ENCODE peak calls at places on chromosomes 1 and 21, in six cellular contexts. D is fibroblast of pulmonary artery, Q is breast epithelium, Y is heart right ventricle, L is A673, N is left colon. A is an unnamed sample.
A peak's percentile ranks its signal among the peaks of the same experiment; 100 is the strongest.

GRCh38 chr21:46055863-46056281 is 42.0 kb upstream of the COL6A2 start:
- DNase-seq in N (no peak), D (peak; percentile 28), Q (no peak), L (no peak), Y (no peak), A (no peak)

GRCh38 chr21:42403611-42404231 is at the start of gene UBASH3A:
- DNase-seq in Q (no peak), N (no peak), D (no peak), L (no peak), Y (no peak), A (no peak)

GRCh38 chr1:173064011-173064410 is 13.3 kb upstream of the TNFSF18 start:
- DNase-seq in Y (no peak), L (no peak), N (no peak), D (no peak), Q (no peak), A (no peak)

GRCh38 chr1:68495968-68496679 is 758 bp downstream of the DEPDC1 start:
- DNase-seq in Y (no peak), D (no peak), Q (no peak), L (peak; percentile 10), N (no peak), A (no peak)

GRCh38 chr1:116075981-116076380 is 35.2 kb upstream of the MAB21L3 start:
- DNase-seq in Y (no peak), D (no peak), N (no peak), L (no peak), Q (no peak), A (no peak)

GRCh38 chr21:28675265-28676041 is 317.2 kb downstream of the LTN1 start:
- DNase-seq in D (peak; percentile 33), N (no peak), Y (no peak), L (no peak), Q (no peak), A (no peak)

GRCh38 chr1:167542109-167543032 is 11.2 kb downstream of the CREG1 start:
- DNase-seq in L (no peak), N (no peak), Q (no peak), D (no peak), Y (no peak), A (no peak)

GRCh38 chr21:44789880-44790279 is 11.7 kb downstream of the UBE2G2 start:
- DNase-seq in L (no peak), D (no peak), Y (no peak), N (no peak), Q (no peak), A (no peak)

GRCh38 chr1:173149887-173150286 is 57.2 kb downstream of the TNFSF4 start:
- DNase-seq in D (peak; percentile 97), L (peak; percentile 35), Q (no peak), Y (no peak), N (no peak), A (no peak)

GRCh38 chr21:43757601-43758000 is 18.5 kb downstream of the CSTB start:
- DNase-seq in N (no peak), Y (no peak), L (no peak), Q (no peak), D (no peak), A (peak; percentile 73)

GRCh38 chr1:154466879-154467767 is 34.9 kb upstream of the TDRD10 start:
- DNase-seq in Y (no peak), D (peak; percentile 41), N (no peak), L (peak; percentile 24), Q (no peak), A (no peak)